ENCODE peak calls at places on chromosomes 1 and 21, in five cellular contexts. One of them, this sample, is unnamed.

GRCh38 chr1:211133393-211133840 is 531 bp downstream of the KCNH1 start:
- DNase-seq in astrocyte: no peak
- DNase-seq in mesendoderm: peak; percentile 41
- DNase-seq in A549: no peak
- DNase-seq in neuronal stem cell: no peak
- DNase-seq in this sample: no peak

GRCh38 chr1:13783551-13783950 is 83.6 kb downstream of the PRDM2 start:
- DNase-seq in astrocyte: peak; percentile 59
- DNase-seq in mesendoderm: peak; percentile 52
- DNase-seq in A549: no peak
- DNase-seq in neuronal stem cell: no peak
- DNase-seq in this sample: no peak

GRCh38 chr1:36089393-36090121 is 865 bp downstream of the ADPRS start:
- DNase-seq in astrocyte: peak; percentile 57
- DNase-seq in mesendoderm: peak; percentile 72
- DNase-seq in A549: no peak
- DNase-seq in neuronal stem cell: no peak
- DNase-seq in this sample: no peak

GRCh38 chr1:28365864-28366263 is 3.7 kb upstream of the PHACTR4 start:
- DNase-seq in astrocyte: no peak
- DNase-seq in mesendoderm: no peak
- DNase-seq in A549: no peak
- DNase-seq in neuronal stem cell: no peak
- DNase-seq in this sample: peak; percentile 91

GRCh38 chr1:226569879-226570547 is 21.4 kb downstream of the STUM start:
- DNase-seq in astrocyte: no peak
- DNase-seq in mesendoderm: peak; percentile 90
- DNase-seq in A549: peak; percentile 31
- DNase-seq in neuronal stem cell: peak; percentile 9
- DNase-seq in this sample: peak; percentile 53

GRCh38 chr21:41774467-41775151 is 7.8 kb upstream of the RIPK4 start:
- DNase-seq in astrocyte: no peak
- DNase-seq in mesendoderm: no peak
- DNase-seq in A549: no peak
- DNase-seq in neuronal stem cell: no peak
- DNase-seq in this sample: no peak

GRCh38 chr1:114388432-114389003 is 122.5 kb downstream of the TRIM33 start:
- DNase-seq in astrocyte: no peak
- DNase-seq in mesendoderm: no peak
- DNase-seq in A549: no peak
- DNase-seq in neuronal stem cell: no peak
- DNase-seq in this sample: no peak

GRCh38 chr1:196400478-196401453 is 207.5 kb downstream of the KCNT2 start:
- DNase-seq in astrocyte: peak; percentile 93
- DNase-seq in mesendoderm: peak; percentile 18
- DNase-seq in A549: no peak
- DNase-seq in neuronal stem cell: no peak
- DNase-seq in this sample: peak; percentile 43

GRCh38 chr1:156838972-156839371 is 19.9 kb downstream of the INSRR start:
- DNase-seq in astrocyte: no peak
- DNase-seq in mesendoderm: peak; percentile 61
- DNase-seq in A549: no peak
- DNase-seq in neuronal stem cell: no peak
- DNase-seq in this sample: peak; percentile 67

GRCh38 chr1:226738421-226738994 is 574 bp downstream of the ITPKB start:
- DNase-seq in astrocyte: no peak
- DNase-seq in mesendoderm: peak; percentile 62
- DNase-seq in A549: peak; percentile 44
- DNase-seq in neuronal stem cell: no peak
- DNase-seq in this sample: peak; percentile 60

GRCh38 chr1:178344513-178345077 is 152.2 kb downstream of the CLEC20A start:
- DNase-seq in astrocyte: peak; percentile 91
- DNase-seq in mesendoderm: peak; percentile 87
- DNase-seq in A549: peak; percentile 62
- DNase-seq in neuronal stem cell: no peak
- DNase-seq in this sample: peak; percentile 66

GRCh38 chr1:168531605-168532345 is 12.0 kb downstream of the XCL2 start:
- DNase-seq in astrocyte: peak; percentile 10
- DNase-seq in mesendoderm: peak; percentile 18
- DNase-seq in A549: no peak
- DNase-seq in neuronal stem cell: no peak
- DNase-seq in this sample: no peak

GRCh38 chr1:159598196-159598595 is 10.6 kb downstream of the APCS start:
- DNase-seq in astrocyte: peak; percentile 98
- DNase-seq in mesendoderm: peak; percentile 94
- DNase-seq in A549: peak; percentile 88
- DNase-seq in neuronal stem cell: no peak
- DNase-seq in this sample: peak; percentile 92

GRCh38 chr1:246308533-246309075 is 198.5 kb downstream of the SMYD3 start:
- DNase-seq in astrocyte: no peak
- DNase-seq in mesendoderm: no peak
- DNase-seq in A549: no peak
- DNase-seq in neuronal stem cell: no peak
- DNase-seq in this sample: no peak

GRCh38 chr1:32992489-32993214 is 28.0 kb upstream of the RNF19B start:
- DNase-seq in astrocyte: peak; percentile 99
- DNase-seq in mesendoderm: peak; percentile 97
- DNase-seq in A549: peak; percentile 89
- DNase-seq in neuronal stem cell: no peak
- DNase-seq in this sample: peak; percentile 93

GRCh38 chr1:241423541-241424479 is 66.8 kb upstream of the RGS7 start:
- DNase-seq in astrocyte: peak; percentile 27
- DNase-seq in mesendoderm: peak; percentile 51
- DNase-seq in A549: no peak
- DNase-seq in neuronal stem cell: peak; percentile 53
- DNase-seq in this sample: peak; percentile 74

GRCh38 chr1:185353124-185353523 is 36.1 kb upstream of the IVNS1ABP start:
- DNase-seq in astrocyte: no peak
- DNase-seq in mesendoderm: no peak
- DNase-seq in A549: no peak
- DNase-seq in neuronal stem cell: no peak
- DNase-seq in this sample: no peak

GRCh38 chr1:153663211-153663610 is 4.7 kb downstream of the SNAPIN start:
- DNase-seq in astrocyte: peak; percentile 34
- DNase-seq in mesendoderm: no peak
- DNase-seq in A549: no peak
- DNase-seq in neuronal stem cell: no peak
- DNase-seq in this sample: no peak

GRCh38 chr1:101902199-101902598 is 94.5 kb downstream of the OLFM3 start:
- DNase-seq in astrocyte: no peak
- DNase-seq in mesendoderm: no peak
- DNase-seq in A549: no peak
- DNase-seq in neuronal stem cell: no peak
- DNase-seq in this sample: no peak

GRCh38 chr1:63322944-63323865 is 838 bp downstream of the FOXD3 start:
- DNase-seq in astrocyte: no peak
- DNase-seq in mesendoderm: peak; percentile 75
- DNase-seq in A549: peak; percentile 69
- DNase-seq in neuronal stem cell: peak; percentile 42
- DNase-seq in this sample: no peak

GRCh38 chr1:11697188-11697892 is 5.8 kb downstream of the DRAXIN start:
- DNase-seq in astrocyte: no peak
- DNase-seq in mesendoderm: no peak
- DNase-seq in A549: no peak
- DNase-seq in neuronal stem cell: no peak
- DNase-seq in this sample: no peak

GRCh38 chr1:213050745-213051126 is 305 bp upstream of the RPS6KC1 start:
- DNase-seq in astrocyte: no peak
- DNase-seq in mesendoderm: no peak
- DNase-seq in A549: no peak
- DNase-seq in neuronal stem cell: no peak
- DNase-seq in this sample: no peak

GRCh38 chr21:37819372-37819771 is 96.9 kb downstream of the KCNJ6 start:
- DNase-seq in astrocyte: no peak
- DNase-seq in mesendoderm: no peak
- DNase-seq in A549: no peak
- DNase-seq in neuronal stem cell: no peak
- DNase-seq in this sample: no peak

GRCh38 chr1:62530516-62531154 is 66.7 kb upstream of the ANGPTL3 start:
- DNase-seq in astrocyte: peak; percentile 16
- DNase-seq in mesendoderm: peak; percentile 76
- DNase-seq in A549: peak; percentile 67
- DNase-seq in neuronal stem cell: peak; percentile 15
- DNase-seq in this sample: peak; percentile 64

GRCh38 chr1:75366595-75366994 is 232.4 kb downstream of the LHX8 start:
- DNase-seq in astrocyte: no peak
- DNase-seq in mesendoderm: no peak
- DNase-seq in A549: no peak
- DNase-seq in neuronal stem cell: no peak
- DNase-seq in this sample: no peak

GRCh38 chr1:12477936-12478611 is 139.9 kb downstream of the DHRS3 start:
- DNase-seq in astrocyte: peak; percentile 99
- DNase-seq in mesendoderm: no peak
- DNase-seq in A549: peak; percentile 97
- DNase-seq in neuronal stem cell: no peak
- DNase-seq in this sample: peak; percentile 98

GRCh38 chr1:115332813-115333608 is 5.0 kb downstream of the NGF start:
- DNase-seq in astrocyte: peak; percentile 77
- DNase-seq in mesendoderm: peak; percentile 40
- DNase-seq in A549: peak; percentile 19
- DNase-seq in neuronal stem cell: no peak
- DNase-seq in this sample: no peak

GRCh38 chr21:45259206-45259795 is 28.4 kb downstream of the POFUT2 start:
- DNase-seq in astrocyte: no peak
- DNase-seq in mesendoderm: no peak
- DNase-seq in A549: no peak
- DNase-seq in neuronal stem cell: no peak
- DNase-seq in this sample: no peak

GRCh38 chr21:45949928-45950739 is 31.4 kb upstream of the COL6A1 start:
- DNase-seq in astrocyte: no peak
- DNase-seq in mesendoderm: no peak
- DNase-seq in A549: no peak
- DNase-seq in neuronal stem cell: no peak
- DNase-seq in this sample: no peak

GRCh38 chr21:44931137-44931500 is 8.7 kb upstream of the SLX9 start:
- DNase-seq in astrocyte: no peak
- DNase-seq in mesendoderm: no peak
- DNase-seq in A549: no peak
- DNase-seq in neuronal stem cell: no peak
- DNase-seq in this sample: peak; percentile 77

DNA sequence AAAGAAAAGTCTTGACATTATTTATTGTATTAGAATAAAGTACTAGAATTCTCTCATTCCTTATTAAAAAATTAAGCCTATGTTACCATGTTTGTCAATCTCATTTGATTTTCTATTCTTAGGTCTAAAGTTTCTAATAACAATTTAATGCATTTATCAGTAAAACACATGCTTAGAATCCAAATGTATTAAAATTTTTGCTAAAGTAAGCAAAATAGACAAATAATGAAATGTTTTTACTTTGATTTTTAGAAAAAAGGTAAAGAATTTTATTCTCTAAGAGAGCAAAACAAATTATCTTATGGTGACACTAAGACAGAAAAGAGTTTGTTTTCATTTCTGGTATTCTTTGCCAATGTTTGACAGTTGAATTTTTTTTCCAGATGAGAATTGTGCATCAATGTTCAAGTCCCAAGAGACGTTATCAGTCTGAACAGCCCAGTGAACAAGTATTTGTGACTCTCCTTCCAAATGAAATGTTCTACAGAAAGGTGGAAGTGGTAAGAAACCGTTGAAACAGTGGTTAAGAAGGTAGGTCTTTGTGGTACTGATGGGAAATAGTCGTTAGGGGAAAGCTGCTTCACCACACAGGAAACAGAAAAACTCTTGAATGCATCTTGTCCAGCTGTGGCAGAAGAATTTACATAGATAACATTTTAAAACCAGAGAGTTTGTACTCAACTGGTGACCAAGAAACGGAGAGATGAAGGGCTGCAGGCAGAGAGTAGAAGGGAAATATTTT is 402.5 kb downstream of the PTPRC start:
- DNase-seq in astrocyte: peak; percentile 60
- DNase-seq in mesendoderm: peak; percentile 30
- DNase-seq in A549: no peak
- DNase-seq in neuronal stem cell: no peak
- DNase-seq in this sample: no peak
- H3K4me2 ChIP-seq in astrocyte: no peak overlapping the region
- H3K4me2 ChIP-seq in mesendoderm: no peak overlapping the region
- H3K4me2 ChIP-seq in A549: no peak overlapping the region
- H3K4me2 ChIP-seq in neuronal stem cell: no peak overlapping the region
- H3K4me2 ChIP-seq in this sample: no peak overlapping the region

GRCh38 chr1:26862781-26863676 is at the start of gene SFN:
- DNase-seq in astrocyte: no peak
- DNase-seq in mesendoderm: peak; percentile 97
- DNase-seq in A549: peak; percentile 95
- DNase-seq in neuronal stem cell: no peak
- DNase-seq in this sample: peak; percentile 98
- H3K4me2 ChIP-seq in astrocyte: peak within 1 kb of the TSS; percentile 99
- H3K4me2 ChIP-seq in mesendoderm: peak within 1 kb of the TSS; percentile 34
- H3K4me2 ChIP-seq in A549: peak within 1 kb of the TSS; percentile 100
- H3K4me2 ChIP-seq in neuronal stem cell: peak within 1 kb of the TSS; percentile 97
- H3K4me2 ChIP-seq in this sample: peak within 1 kb of the TSS; percentile 85

DNA sequence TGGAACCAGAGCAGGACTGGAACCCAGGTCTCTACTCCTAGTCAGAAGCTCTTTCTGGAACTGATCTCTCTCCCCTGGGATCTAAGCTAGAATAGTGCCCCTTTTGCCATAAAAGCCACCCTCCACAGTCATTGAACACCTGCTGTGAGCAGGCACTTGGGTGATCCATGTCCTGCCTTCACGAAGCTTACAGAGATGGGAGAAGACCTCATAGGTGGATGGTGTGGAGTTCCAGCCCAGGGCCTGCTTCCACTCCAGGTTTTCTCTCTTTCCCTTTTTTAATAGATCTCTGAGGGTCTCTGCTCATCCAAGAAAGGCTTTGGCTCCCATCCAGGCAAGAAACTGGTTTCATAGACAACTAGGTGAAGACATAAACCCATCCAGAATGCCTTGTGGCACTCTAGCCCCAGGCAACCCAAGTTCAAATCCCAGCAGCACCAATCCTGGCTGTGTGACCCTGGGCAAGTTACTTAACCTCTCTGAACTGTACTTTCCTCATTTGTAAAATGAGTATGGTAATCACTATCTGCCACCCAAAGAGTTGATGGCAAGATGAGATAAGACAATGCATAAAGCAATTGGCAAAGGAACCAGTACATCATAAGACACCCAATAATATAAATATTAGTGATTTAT is 46.4 kb upstream of the TMEM51 start:
- DNase-seq in astrocyte: no peak
- DNase-seq in mesendoderm: no peak
- DNase-seq in A549: no peak
- DNase-seq in neuronal stem cell: no peak
- DNase-seq in this sample: no peak
- H3K4me2 ChIP-seq in astrocyte: no peak overlapping the region
- H3K4me2 ChIP-seq in mesendoderm: no peak overlapping the region
- H3K4me2 ChIP-seq in A549: no peak overlapping the region
- H3K4me2 ChIP-seq in neuronal stem cell: no peak overlapping the region
- H3K4me2 ChIP-seq in this sample: no peak overlapping the region

DNA sequence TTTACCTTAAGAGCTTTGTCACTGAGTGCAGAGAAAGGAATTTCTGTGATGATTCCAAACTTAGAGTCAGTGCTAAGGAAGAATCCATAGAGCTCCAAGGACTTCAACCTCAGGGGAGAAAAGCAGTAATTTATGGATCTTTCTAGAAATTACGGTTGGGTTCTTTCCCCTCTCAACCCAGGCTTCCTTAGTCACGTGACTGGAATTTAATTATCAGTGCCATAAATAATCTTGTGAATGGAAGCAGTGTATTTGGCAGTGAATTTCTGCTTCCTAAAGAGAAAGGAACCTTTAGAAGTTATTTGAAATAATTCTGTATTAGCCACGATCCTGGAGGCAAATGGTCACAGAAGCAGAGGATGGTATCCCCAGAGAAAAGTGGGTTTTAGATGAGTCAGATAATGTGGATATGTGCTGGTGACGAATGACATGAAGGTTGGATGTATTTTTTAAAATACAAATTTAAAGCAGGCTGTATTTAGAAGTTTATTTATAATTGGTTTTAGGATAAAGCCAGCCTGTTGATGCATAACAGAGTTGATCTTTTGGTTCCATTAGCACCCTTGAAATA is 89.6 kb downstream of the NFIA start:
- DNase-seq in astrocyte: no peak
- DNase-seq in mesendoderm: no peak
- DNase-seq in A549: no peak
- DNase-seq in neuronal stem cell: no peak
- DNase-seq in this sample: no peak
- H3K4me2 ChIP-seq in astrocyte: no peak overlapping the region
- H3K4me2 ChIP-seq in mesendoderm: no peak overlapping the region
- H3K4me2 ChIP-seq in A549: no peak overlapping the region
- H3K4me2 ChIP-seq in neuronal stem cell: no peak overlapping the region
- H3K4me2 ChIP-seq in this sample: no peak overlapping the region

This sample was measured in PC-3.